ENCODE peak calls at places on chromosomes 16 and 17, in nine cellular contexts. V, J, I, R, T, P, Y, M and X are unnamed samples.

GRCh38 chr17:1001640-1002411 is 4.9 kb downstream of the TIMM22 start:
- DNase-seq in M (peak), P (no peak), R (no peak), J (no peak), T (peak), V (no peak), I (no peak), Y (no peak), X (no peak)

GRCh38 chr17:41907633-41908539 is 10.9 kb downstream of the ACLY start:
- DNase-seq in P (peak), Y (no peak), I (no peak), V (no peak), M (peak), R (no peak), J (no peak), T (peak), X (no peak)

GRCh38 chr16:2532494-2533141 is 1.4 kb upstream of the CEMP1 start:
- DNase-seq in V (peak), T (peak), I (peak), M (peak), R (peak), Y (no peak), J (peak), P (no peak), X (no peak)

GRCh38 chr16:57949013-57949412 is 21.9 kb downstream of the CNGB1 start:
- DNase-seq in I (no peak), V (no peak), M (no peak), T (no peak), R (no peak), Y (no peak), J (no peak), P (no peak), X (no peak)

GRCh38 chr16:77711775-77712174 is 10.5 kb upstream of the NUDT7 start:
- DNase-seq in J (no peak), Y (no peak), V (no peak), I (no peak), T (peak), M (no peak), P (no peak), R (no peak), X (peak)

GRCh38 chr17:1156864-1157263 is 22.9 kb downstream of the ABR start:
- DNase-seq in J (no peak), V (no peak), I (no peak), Y (no peak), M (no peak), R (no peak), T (no peak), P (no peak), X (no peak)

GRCh38 chr16:14365200-14365851 is 264.7 kb downstream of the PARN start:
- DNase-seq in I (no peak), P (no peak), Y (no peak), M (no peak), R (no peak), V (no peak), J (no peak), T (peak), X (no peak)

GRCh38 chr17:71494045-71494444 is 626.8 kb upstream of the SOX9 start:
- DNase-seq in P (no peak), J (no peak), V (no peak), T (peak), R (no peak), M (peak), Y (peak), I (no peak), X (no peak)

GRCh38 chr17:51341457-51341856 is 81.1 kb downstream of the UTP18 start:
- DNase-seq in R (no peak), I (peak), M (no peak), P (no peak), J (no peak), T (no peak), V (no peak), Y (no peak), X (no peak)

GRCh38 chr17:82754297-82755208 is 2.7 kb downstream of the TBCD start:
- DNase-seq in T (no peak), I (no peak), P (no peak), R (peak), Y (no peak), V (peak), M (no peak), J (peak), X (no peak)

GRCh38 chr17:30336369-30337171 is 2.7 kb upstream of the TMIGD1 start:
- DNase-seq in M (peak), Y (no peak), R (no peak), V (peak), T (peak), P (no peak), I (no peak), J (peak), X (peak)

GRCh38 chr17:1606352-1606985 is 22.2 kb downstream of the SLC43A2 start:
- DNase-seq in J (no peak), V (no peak), R (no peak), M (no peak), Y (no peak), T (no peak), P (no peak), I (no peak), X (no peak)

GRCh38 chr16:86061771-86062170 is 162.8 kb downstream of the IRF8 start:
- DNase-seq in R (no peak), V (no peak), Y (no peak), J (no peak), T (no peak), P (no peak), I (no peak), M (no peak), X (no peak)

GRCh38 chr16:11743308-11744074 is 834 bp upstream of the TXNDC11 start:
- DNase-seq in M (peak), P (no peak), V (no peak), J (no peak), Y (no peak), I (no peak), T (peak), R (no peak), X (no peak)

GRCh38 chr16:13307255-13307654 is 405.9 kb downstream of the SHISA9 start:
- DNase-seq in R (no peak), Y (no peak), I (no peak), V (no peak), P (no peak), T (peak), M (peak), J (no peak), X (no peak)

GRCh38 chr16:85568519-85568918 is 44.6 kb upstream of the GSE1 start:
- DNase-seq in I (peak), T (no peak), J (no peak), R (peak), P (no peak), V (no peak), M (no peak), Y (no peak), X (no peak)

GRCh38 chr16:88385831-88386815 is 3.4 kb downstream of the ZNF469 start:
- DNase-seq in T (no peak), Y (no peak), V (no peak), R (peak), I (no peak), M (no peak), P (no peak), J (no peak), X (no peak)

GRCh38 chr17:68509151-68510057 is 2.8 kb upstream of the PRKAR1A start:
- DNase-seq in Y (no peak), I (peak), M (no peak), T (no peak), R (peak), V (no peak), J (no peak), P (no peak), X (no peak)

DNA sequence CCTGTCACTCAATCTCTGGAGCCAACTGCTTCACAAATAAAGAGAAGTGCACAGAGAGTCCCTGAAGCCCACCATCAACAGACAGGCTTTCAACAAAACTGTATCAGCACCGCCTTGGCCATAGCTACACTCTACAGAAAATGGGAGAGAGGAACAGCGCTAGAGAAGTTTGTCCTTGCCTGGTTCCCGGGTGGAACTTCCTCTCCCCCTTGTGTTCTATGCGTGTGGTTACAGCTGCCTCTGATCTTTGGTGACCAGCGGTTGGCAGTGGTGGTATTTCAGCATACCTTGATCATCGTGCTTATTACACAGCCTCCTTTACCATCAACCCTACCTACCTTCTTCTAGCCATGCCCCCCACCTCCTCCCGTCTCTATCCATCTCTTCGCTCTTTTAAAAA is 91.4 kb upstream of the CCL2 start:
- DNase-seq in V (peak), P (no peak), M (peak), J (peak), Y (no peak), R (no peak), I (no peak), T (peak), X (no peak)
- TF ChIP-seq CTCF in V (peak), P (peak), M (peak), J (peak), Y (peak), R (no peak), I (no peak), T (peak), X (no peak)

DNA sequence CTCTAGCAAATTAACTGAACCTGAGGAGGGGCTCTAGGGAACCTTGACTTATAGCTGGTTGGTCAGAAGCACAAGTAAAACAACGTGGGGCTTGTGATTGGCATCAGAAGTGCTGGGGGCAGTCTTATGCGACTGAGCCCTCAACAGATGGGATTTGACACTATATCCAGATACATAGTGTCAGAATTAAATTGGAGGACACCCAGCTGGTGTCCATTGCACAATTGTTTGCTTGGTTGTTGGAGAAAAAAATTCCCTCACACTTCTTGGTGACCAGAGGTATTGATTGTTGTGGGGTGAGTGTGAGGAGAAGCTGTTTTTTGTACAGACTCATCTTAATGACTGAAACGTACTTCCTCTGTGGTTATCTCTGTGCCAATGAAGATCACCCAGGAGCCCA is 59.7 kb downstream of the NTN1 start:
- DNase-seq in M (no peak), Y (no peak), V (no peak), P (no peak), T (no peak), J (no peak), I (no peak), R (no peak), X (no peak)
- TF ChIP-seq CTCF in M (no peak), Y (no peak), V (no peak), P (no peak), T (no peak), J (no peak), I (no peak), R (no peak), X (no peak)

GRCh38 chr16:73215482-73216377 is 167.8 kb upstream of the ZFHX3 start:
- DNase-seq in I (no peak), M (peak), T (no peak), P (no peak), V (no peak), J (no peak), Y (no peak), R (no peak), X (no peak)

GRCh38 chr16:73214825-73215481 is 167.0 kb upstream of the ZFHX3 start:
- DNase-seq in M (peak), J (no peak), R (no peak), P (no peak), T (peak), Y (peak), I (no peak), V (no peak), X (no peak)

GRCh38 chr16:73216932-73217331 is 169.0 kb upstream of the ZFHX3 start:
- DNase-seq in J (no peak), R (no peak), I (no peak), V (no peak), Y (no peak), T (no peak), M (peak), P (no peak), X (no peak)

GRCh38 chr16:73217654-73218053 is 169.7 kb upstream of the ZFHX3 start:
- DNase-seq in I (no peak), Y (no peak), R (no peak), T (no peak), V (no peak), M (no peak), P (no peak), J (no peak), X (no peak)

GRCh38 chr16:73219176-73219575 is 171.2 kb upstream of the ZFHX3 start:
- DNase-seq in V (no peak), Y (no peak), T (no peak), R (no peak), M (no peak), P (no peak), J (no peak), I (no peak), X (no peak)
- TF ChIP-seq CTCF in V (no peak), Y (peak), T (peak), R (no peak), M (peak), P (no peak), J (peak), I (no peak), X (peak)

GRCh38 chr16:71440669-71441347 is 1.0 kb downstream of the TLE7 start:
- DNase-seq in R (no peak), V (peak), M (no peak), Y (no peak), I (no peak), P (no peak), T (no peak), J (peak), X (no peak)
- TF ChIP-seq CTCF in R (no peak), V (peak), M (peak), Y (peak), I (no peak), P (peak), T (no peak), J (peak), X (no peak)

GRCh38 chr16:55502801-55503366 is 6.0 kb upstream of the LPCAT2 start:
- DNase-seq in M (peak), R (peak), V (no peak), I (peak), J (peak), T (peak), P (no peak), Y (no peak), X (peak)
- TF ChIP-seq CTCF in M (no peak), R (no peak), V (no peak), I (no peak), J (no peak), T (no peak), P (no peak), Y (no peak), X (no peak)

GRCh38 chr16:1428511-1428910 is 2.4 kb upstream of the PERCC1 start:
- DNase-seq in Y (no peak), T (no peak), I (no peak), V (peak), R (peak), M (peak), P (no peak), J (peak), X (no peak)
- TF ChIP-seq CTCF in Y (peak), T (peak), I (no peak), V (no peak), R (no peak), M (peak), P (no peak), J (peak), X (no peak)

DNA sequence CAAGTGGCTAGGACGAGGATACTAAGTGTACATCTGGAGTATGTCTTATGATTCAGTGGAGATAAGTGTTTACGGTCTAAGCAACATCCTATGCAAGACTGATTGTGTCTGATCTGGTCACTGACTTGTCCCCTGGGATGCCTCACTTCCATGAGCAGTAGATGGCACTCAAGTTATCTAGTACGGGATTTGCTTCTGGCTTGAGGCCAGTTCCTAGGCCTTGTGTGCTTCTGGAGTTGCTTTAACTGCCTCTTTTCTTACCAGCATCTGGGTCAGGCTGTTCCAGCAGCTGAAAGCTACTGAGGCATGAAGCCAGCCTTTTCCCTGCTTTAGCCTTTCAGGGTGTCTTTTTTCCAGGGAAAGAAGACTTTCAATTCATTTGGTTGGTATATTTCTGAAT is 23.0 kb downstream of the SUPT6H start:
- DNase-seq in I (peak), M (peak), J (no peak), Y (no peak), R (no peak), T (peak), V (no peak), P (no peak), X (no peak)
- TF ChIP-seq CTCF in I (no peak), M (no peak), J (no peak), Y (no peak), R (no peak), T (peak), V (no peak), P (no peak), X (no peak)

DNA sequence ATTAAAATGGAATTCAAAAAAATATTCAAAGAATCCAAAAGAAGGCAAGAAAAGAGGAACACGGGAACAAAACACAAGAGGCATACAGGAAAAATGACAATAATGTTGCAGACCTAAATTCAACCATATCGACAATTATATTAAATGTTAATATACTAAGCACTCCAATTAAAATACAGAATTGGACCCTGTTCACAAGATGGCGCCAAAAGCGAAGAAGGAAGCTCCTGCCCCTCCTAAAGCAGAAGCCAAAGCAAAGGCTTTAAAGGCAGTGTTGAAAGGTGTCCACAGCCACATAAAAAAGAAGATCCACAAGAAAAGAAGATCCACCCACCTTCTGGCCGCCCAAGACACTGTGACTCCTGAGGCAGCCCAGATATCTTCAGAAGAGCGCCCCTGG is 6.3 kb upstream of the XAF1 start:
- DNase-seq in J (no peak), V (no peak), I (no peak), R (no peak), Y (no peak), T (no peak), P (no peak), M (peak), X (no peak)
- TF ChIP-seq CTCF in J (peak), V (no peak), I (no peak), R (no peak), Y (no peak), T (no peak), P (no peak), M (no peak), X (no peak)